ENCODE peak calls at places on chromosomes 3 and 15, in ten cellular contexts. One of them, this sample, is unnamed.

GRCh38 chr3:153355559-153355958 is 193.5 kb downstream of the RAP2B start:
- DNase-seq in left ventricle myocardium inferior: no peak
- DNase-seq in osteoblast: no peak
- DNase-seq in GM23338: no peak
- DNase-seq in dorsolateral prefrontal cortex: no peak
- DNase-seq in GM06990: no peak
- DNase-seq in transverse colon: no peak
- DNase-seq in retinal pigment epithelial cell: no peak
- DNase-seq in lower lobe of right lung: no peak
- DNase-seq in cardiac fibroblast: no peak
- DNase-seq in this sample: no peak

GRCh38 chr15:63672369-63672768 is 75.2 kb downstream of the FBXL22 start:
- DNase-seq in left ventricle myocardium inferior: no peak
- DNase-seq in osteoblast: no peak
- DNase-seq in GM23338: no peak
- DNase-seq in dorsolateral prefrontal cortex: no peak
- DNase-seq in GM06990: no peak
- DNase-seq in transverse colon: no peak
- DNase-seq in retinal pigment epithelial cell: no peak
- DNase-seq in lower lobe of right lung: no peak
- DNase-seq in cardiac fibroblast: no peak
- DNase-seq in this sample: no peak

GRCh38 chr3:67028385-67028784 is 30.3 kb downstream of the KBTBD8 start:
- DNase-seq in left ventricle myocardium inferior: no peak
- DNase-seq in osteoblast: no peak
- DNase-seq in GM23338: no peak
- DNase-seq in dorsolateral prefrontal cortex: no peak
- DNase-seq in GM06990: no peak
- DNase-seq in transverse colon: no peak
- DNase-seq in retinal pigment epithelial cell: no peak
- DNase-seq in lower lobe of right lung: no peak
- DNase-seq in cardiac fibroblast: no peak
- DNase-seq in this sample: no peak

GRCh38 chr15:31236184-31237041 is 90.2 kb upstream of the KLF13 start:
- DNase-seq in left ventricle myocardium inferior: peak; percentile 78
- DNase-seq in osteoblast: peak; percentile 96
- DNase-seq in GM23338: no peak
- DNase-seq in dorsolateral prefrontal cortex: peak; percentile 73
- DNase-seq in GM06990: peak; percentile 81
- DNase-seq in transverse colon: peak; percentile 71
- DNase-seq in retinal pigment epithelial cell: peak; percentile 85
- DNase-seq in lower lobe of right lung: peak; percentile 64
- DNase-seq in cardiac fibroblast: peak; percentile 96
- DNase-seq in this sample: peak; percentile 93

GRCh38 chr3:138578961-138579574 is 15.0 kb downstream of the CEP70 start:
- DNase-seq in left ventricle myocardium inferior: no peak
- DNase-seq in osteoblast: no peak
- DNase-seq in GM23338: peak; percentile 9
- DNase-seq in dorsolateral prefrontal cortex: no peak
- DNase-seq in GM06990: no peak
- DNase-seq in transverse colon: no peak
- DNase-seq in retinal pigment epithelial cell: no peak
- DNase-seq in lower lobe of right lung: no peak
- DNase-seq in cardiac fibroblast: no peak
- DNase-seq in this sample: no peak

GRCh38 chr15:65414841-65415621 is 7.7 kb downstream of the IGDCC4 start:
- DNase-seq in left ventricle myocardium inferior: peak; percentile 49
- DNase-seq in osteoblast: peak; percentile 91
- DNase-seq in GM23338: peak; percentile 97
- DNase-seq in dorsolateral prefrontal cortex: peak; percentile 10
- DNase-seq in GM06990: no peak
- DNase-seq in transverse colon: no peak
- DNase-seq in retinal pigment epithelial cell: no peak
- DNase-seq in lower lobe of right lung: no peak
- DNase-seq in cardiac fibroblast: no peak
- DNase-seq in this sample: no peak

GRCh38 chr3:122415762-122416654 is at the start of gene WDR5B:
- DNase-seq in left ventricle myocardium inferior: peak; percentile 97
- DNase-seq in osteoblast: peak; percentile 94
- DNase-seq in GM23338: peak; percentile 99
- DNase-seq in dorsolateral prefrontal cortex: peak; percentile 97
- DNase-seq in GM06990: peak; percentile 92
- DNase-seq in transverse colon: peak; percentile 99
- DNase-seq in retinal pigment epithelial cell: peak; percentile 90
- DNase-seq in lower lobe of right lung: peak; percentile 95
- DNase-seq in cardiac fibroblast: peak; percentile 99
- DNase-seq in this sample: peak; percentile 98

GRCh38 chr15:23013681-23014080 is 25.7 kb downstream of the TUBGCP5 start:
- DNase-seq in left ventricle myocardium inferior: no peak
- DNase-seq in osteoblast: no peak
- DNase-seq in GM23338: no peak
- DNase-seq in dorsolateral prefrontal cortex: no peak
- DNase-seq in GM06990: no peak
- DNase-seq in transverse colon: no peak
- DNase-seq in retinal pigment epithelial cell: no peak
- DNase-seq in lower lobe of right lung: no peak
- DNase-seq in cardiac fibroblast: no peak
- DNase-seq in this sample: no peak

GRCh38 chr3:52405601-52406115 is 39.2 kb downstream of the SEMA3G start:
- DNase-seq in left ventricle myocardium inferior: no peak
- DNase-seq in osteoblast: peak; percentile 19
- DNase-seq in GM23338: no peak
- DNase-seq in dorsolateral prefrontal cortex: no peak
- DNase-seq in GM06990: no peak
- DNase-seq in transverse colon: no peak
- DNase-seq in retinal pigment epithelial cell: no peak
- DNase-seq in lower lobe of right lung: no peak
- DNase-seq in cardiac fibroblast: no peak
- DNase-seq in this sample: no peak

DNA sequence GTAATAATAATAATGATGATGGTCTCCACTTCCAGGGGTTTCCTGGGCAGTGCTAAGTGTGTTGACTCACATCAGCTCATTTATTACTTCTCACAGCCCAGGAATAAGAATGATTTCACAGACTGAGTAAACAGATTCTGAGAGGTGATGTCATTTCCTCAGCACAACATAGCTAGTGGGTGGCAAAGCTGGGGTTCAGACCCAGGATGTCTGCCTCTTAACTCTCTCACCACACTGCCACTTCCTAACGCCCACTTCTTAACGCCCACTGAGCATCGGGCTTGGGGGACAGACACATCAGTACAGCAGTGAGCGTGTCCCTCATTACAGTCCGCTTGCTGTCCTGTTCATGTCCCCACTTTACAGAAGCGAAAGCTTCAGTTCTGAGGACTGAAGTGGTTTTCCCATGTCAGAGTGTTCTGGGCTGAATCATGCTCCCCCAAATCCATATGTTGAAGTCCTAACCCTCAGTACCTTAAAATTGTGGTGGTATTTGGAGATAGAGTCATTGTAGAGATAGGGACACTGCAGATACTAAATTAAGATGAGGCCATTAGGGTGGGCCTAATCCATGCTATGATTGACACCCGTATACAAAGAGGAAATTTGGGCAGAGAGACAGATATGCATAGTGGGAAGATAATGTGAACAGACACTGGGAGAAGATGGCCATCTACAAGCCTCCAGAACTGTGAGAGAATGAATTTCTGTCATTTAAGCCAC is 68.0 kb downstream of the ATP2B2 start:
- DNase-seq in left ventricle myocardium inferior: no peak
- DNase-seq in osteoblast: peak; percentile 97
- DNase-seq in GM23338: no peak
- DNase-seq in dorsolateral prefrontal cortex: peak; percentile 59
- DNase-seq in GM06990: peak; percentile 59
- DNase-seq in transverse colon: no peak
- DNase-seq in retinal pigment epithelial cell: peak; percentile 8
- DNase-seq in lower lobe of right lung: no peak
- DNase-seq in cardiac fibroblast: peak; percentile 63
- DNase-seq in this sample: peak; percentile 50
- H3K4me3 ChIP-seq in left ventricle myocardium inferior: no peak overlapping the region
- H3K4me3 ChIP-seq in osteoblast: no peak overlapping the region
- H3K4me3 ChIP-seq in GM23338: no peak overlapping the region
- H3K4me3 ChIP-seq in dorsolateral prefrontal cortex: no peak overlapping the region
- H3K4me3 ChIP-seq in GM06990: no peak overlapping the region
- H3K4me3 ChIP-seq in transverse colon: no peak overlapping the region
- H3K4me3 ChIP-seq in retinal pigment epithelial cell: no peak overlapping the region
- H3K4me3 ChIP-seq in lower lobe of right lung: no peak overlapping the region
- H3K4me3 ChIP-seq in cardiac fibroblast: no peak overlapping the region
- H3K4me3 ChIP-seq in this sample: no peak overlapping the region

GRCh38 chr3:86708908-86709307 is 282.0 kb downstream of the VGLL3 start:
- DNase-seq in left ventricle myocardium inferior: no peak
- DNase-seq in osteoblast: no peak
- DNase-seq in GM23338: no peak
- DNase-seq in dorsolateral prefrontal cortex: no peak
- DNase-seq in GM06990: no peak
- DNase-seq in transverse colon: no peak
- DNase-seq in retinal pigment epithelial cell: no peak
- DNase-seq in lower lobe of right lung: no peak
- DNase-seq in cardiac fibroblast: no peak
- DNase-seq in this sample: no peak

GRCh38 chr3:86711634-86712033 is 279.3 kb downstream of the VGLL3 start:
- DNase-seq in left ventricle myocardium inferior: no peak
- DNase-seq in osteoblast: no peak
- DNase-seq in GM23338: no peak
- DNase-seq in dorsolateral prefrontal cortex: no peak
- DNase-seq in GM06990: no peak
- DNase-seq in transverse colon: no peak
- DNase-seq in retinal pigment epithelial cell: no peak
- DNase-seq in lower lobe of right lung: no peak
- DNase-seq in cardiac fibroblast: no peak
- DNase-seq in this sample: no peak
- TF ChIP-seq CTCF in left ventricle myocardium inferior: no peak
- TF ChIP-seq CTCF in osteoblast: no peak
- TF ChIP-seq CTCF in GM23338: no peak
- TF ChIP-seq CTCF in dorsolateral prefrontal cortex: no peak
- TF ChIP-seq CTCF in GM06990: no peak
- TF ChIP-seq CTCF in transverse colon: no peak
- TF ChIP-seq CTCF in retinal pigment epithelial cell: no peak
- TF ChIP-seq CTCF in lower lobe of right lung: no peak
- TF ChIP-seq CTCF in cardiac fibroblast: no peak
- TF ChIP-seq CTCF in this sample: no peak

DNA sequence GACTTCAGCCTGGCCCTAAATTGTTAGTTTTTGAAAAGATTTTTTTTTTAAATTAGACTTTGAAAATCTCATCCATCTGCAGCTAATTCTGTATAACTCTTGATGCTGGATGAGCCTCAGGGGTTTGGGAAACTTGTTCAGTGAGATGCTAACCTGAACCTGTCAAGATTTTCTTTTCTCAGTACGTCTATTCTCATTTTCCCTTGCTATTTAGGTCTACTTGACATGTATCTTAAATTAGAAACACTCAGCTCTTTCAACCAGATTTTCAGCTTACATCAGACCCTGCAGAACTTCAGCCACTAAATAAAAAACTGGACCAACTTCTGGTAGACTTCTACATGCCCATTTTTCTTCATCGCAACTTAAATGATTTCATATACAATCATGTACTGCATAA is 61.4 kb downstream of the MFSD1 start:
- DNase-seq in left ventricle myocardium inferior: no peak
- DNase-seq in osteoblast: no peak
- DNase-seq in GM23338: no peak
- DNase-seq in dorsolateral prefrontal cortex: no peak
- DNase-seq in GM06990: no peak
- DNase-seq in transverse colon: no peak
- DNase-seq in retinal pigment epithelial cell: no peak
- DNase-seq in lower lobe of right lung: no peak
- DNase-seq in cardiac fibroblast: no peak
- DNase-seq in this sample: no peak
- H3K4me3 ChIP-seq in left ventricle myocardium inferior: no peak overlapping the region
- H3K4me3 ChIP-seq in osteoblast: no peak overlapping the region
- H3K4me3 ChIP-seq in GM23338: no peak overlapping the region
- H3K4me3 ChIP-seq in dorsolateral prefrontal cortex: no peak overlapping the region
- H3K4me3 ChIP-seq in GM06990: no peak overlapping the region
- H3K4me3 ChIP-seq in transverse colon: no peak overlapping the region
- H3K4me3 ChIP-seq in retinal pigment epithelial cell: no peak overlapping the region
- H3K4me3 ChIP-seq in lower lobe of right lung: no peak overlapping the region
- H3K4me3 ChIP-seq in cardiac fibroblast: no peak overlapping the region
- H3K4me3 ChIP-seq in this sample: no peak overlapping the region

DNA sequence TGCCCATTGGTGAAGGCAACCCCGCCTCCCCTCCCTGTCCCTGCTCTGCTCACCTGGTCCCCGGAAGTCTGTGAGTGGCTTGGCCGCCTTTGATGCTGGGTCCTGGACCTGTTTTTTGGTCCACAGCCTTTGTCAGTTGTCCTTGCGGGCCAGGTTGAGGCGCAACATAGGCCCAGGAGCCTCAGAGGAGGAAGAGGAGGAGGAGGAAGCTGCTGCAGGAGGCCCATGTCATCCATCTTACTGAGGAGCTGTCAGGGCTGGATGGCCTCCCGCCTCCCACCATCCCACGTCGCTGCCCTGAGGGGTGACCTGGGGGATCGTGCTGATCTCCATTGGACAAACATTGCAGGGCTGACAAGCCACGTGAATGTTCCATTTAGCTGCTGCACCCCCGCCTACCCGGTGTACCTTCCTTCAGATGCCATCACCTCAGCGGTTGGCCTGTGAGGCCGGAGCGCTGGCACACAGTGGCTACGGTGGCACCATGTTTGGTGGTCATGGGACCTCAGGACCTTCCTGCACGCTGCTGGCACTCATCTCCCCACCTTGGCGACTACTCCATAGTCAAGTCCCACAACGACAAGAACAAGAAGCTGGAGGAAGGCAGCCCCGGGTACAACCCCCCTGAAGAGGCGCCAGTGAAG is 106.3 kb downstream of the SMAD6 start:
- DNase-seq in left ventricle myocardium inferior: no peak
- DNase-seq in osteoblast: no peak
- DNase-seq in GM23338: no peak
- DNase-seq in dorsolateral prefrontal cortex: no peak
- DNase-seq in GM06990: no peak
- DNase-seq in transverse colon: no peak
- DNase-seq in retinal pigment epithelial cell: no peak
- DNase-seq in lower lobe of right lung: no peak
- DNase-seq in cardiac fibroblast: no peak
- DNase-seq in this sample: no peak
- TF ChIP-seq CTCF in left ventricle myocardium inferior: no peak
- TF ChIP-seq CTCF in osteoblast: no peak
- TF ChIP-seq CTCF in GM23338: no peak
- TF ChIP-seq CTCF in dorsolateral prefrontal cortex: no peak
- TF ChIP-seq CTCF in GM06990: no peak
- TF ChIP-seq CTCF in transverse colon: no peak
- TF ChIP-seq CTCF in retinal pigment epithelial cell: no peak
- TF ChIP-seq CTCF in lower lobe of right lung: no peak
- TF ChIP-seq CTCF in cardiac fibroblast: no peak
- TF ChIP-seq CTCF in this sample: no peak

GRCh38 chr15:42385980-42386695 is 26.8 kb downstream of the CAPN3 start:
- DNase-seq in left ventricle myocardium inferior: no peak
- DNase-seq in osteoblast: no peak
- DNase-seq in GM23338: no peak
- DNase-seq in dorsolateral prefrontal cortex: no peak
- DNase-seq in GM06990: no peak
- DNase-seq in transverse colon: no peak
- DNase-seq in retinal pigment epithelial cell: no peak
- DNase-seq in lower lobe of right lung: no peak
- DNase-seq in cardiac fibroblast: no peak
- DNase-seq in this sample: no peak
- H3K4me3 ChIP-seq in left ventricle myocardium inferior: no peak overlapping the region
- H3K4me3 ChIP-seq in osteoblast: no peak overlapping the region
- H3K4me3 ChIP-seq in GM23338: no peak overlapping the region
- H3K4me3 ChIP-seq in dorsolateral prefrontal cortex: no peak overlapping the region
- H3K4me3 ChIP-seq in GM06990: no peak overlapping the region
- H3K4me3 ChIP-seq in transverse colon: no peak overlapping the region
- H3K4me3 ChIP-seq in retinal pigment epithelial cell: no peak overlapping the region
- H3K4me3 ChIP-seq in lower lobe of right lung: no peak overlapping the region
- H3K4me3 ChIP-seq in cardiac fibroblast: no peak overlapping the region
- H3K4me3 ChIP-seq in this sample: no peak overlapping the region